ENCODE peak calls at places on chromosomes 1 and 21, in five cellular contexts. M is fibroblast of lung, Y is cardiac fibroblast, S is GM13977, E is osteocyte. O is an unnamed sample.

GRCh38 chr1:45569962-45570581 is 13.8 kb upstream of the NASP start:
- DNase-seq in M (peak; percentile 62), Y (peak; percentile 87), S (peak; percentile 70), E (no peak), O (peak; percentile 17)

GRCh38 chr1:228415221-228415620 is 1.4 kb downstream of the TRIM17 start:
- DNase-seq in M (no peak), Y (no peak), S (no peak), E (no peak), O (no peak)

GRCh38 chr1:26915204-26915842 is 1.5 kb upstream of the NR0B2 start:
- DNase-seq in M (no peak), Y (no peak), S (no peak), E (no peak), O (no peak)

GRCh38 chr21:29371464-29371863 is 72.7 kb downstream of the BACH1 start:
- DNase-seq in M (peak; percentile 27), Y (peak; percentile 17), S (peak; percentile 29), E (no peak), O (no peak)

GRCh38 chr21:46022551-46023107 is 41.1 kb downstream of the COL6A1 start:
- DNase-seq in M (no peak), Y (no peak), S (no peak), E (no peak), O (no peak)

GRCh38 chr21:43297411-43297981 is 128.7 kb downstream of the CRYAA start:
- DNase-seq in M (no peak), Y (no peak), S (no peak), E (no peak), O (no peak)

GRCh38 chr1:238113222-238113621 is 222.5 kb upstream of the ZP4 start:
- DNase-seq in M (no peak), Y (no peak), S (no peak), E (no peak), O (no peak)

GRCh38 chr1:22539510-22540118 is 23.7 kb upstream of the EPHA8 start:
- DNase-seq in M (no peak), Y (no peak), S (no peak), E (no peak), O (no peak)

GRCh38 chr1:84141177-84142003 is 2.7 kb upstream of the PRKACB start:
- DNase-seq in M (no peak), Y (peak; percentile 47), S (no peak), E (no peak), O (no peak)

GRCh38 chr1:168719306-168720111 is 9.5 kb downstream of the DPT start:
- DNase-seq in M (peak; percentile 70), Y (peak; percentile 38), S (peak; percentile 34), E (no peak), O (no peak)

GRCh38 chr1:54317084-54317483 is 89.1 kb downstream of the SSBP3 start:
- DNase-seq in M (peak; percentile 55), Y (no peak), S (no peak), E (no peak), O (no peak)

GRCh38 chr1:2073382-2074230 is 23.4 kb downstream of the PRKCZ start:
- DNase-seq in M (peak; percentile 78), Y (peak; percentile 58), S (no peak), E (no peak), O (no peak)

GRCh38 chr1:114122891-114123621 is 30.6 kb downstream of the SYT6 start:
- DNase-seq in M (peak; percentile 44), Y (peak; percentile 9), S (no peak), E (no peak), O (no peak)

GRCh38 chr1:247222840-247223239 is 33.0 kb upstream of the VN1R5 start:
- DNase-seq in M (no peak), Y (no peak), S (no peak), E (no peak), O (no peak)

GRCh38 chr21:33478858-33479678 is 706 bp downstream of the TMEM50B start:
- DNase-seq in M (peak; percentile 27), Y (peak; percentile 34), S (peak; percentile 74), E (peak; percentile 87), O (no peak)

GRCh38 chr1:36148821-36149236 is 457 bp downstream of the TRAPPC3 start:
- DNase-seq in M (no peak), Y (no peak), S (peak; percentile 41), E (no peak), O (no peak)

GRCh38 chr1:85495556-85495955 is 30.6 kb upstream of the DDAH1 start:
- DNase-seq in M (peak; percentile 85), Y (peak; percentile 63), S (no peak), E (no peak), O (no peak)

GRCh38 chr1:209929751-209930150 is 8.3 kb upstream of the SYT14 start:
- DNase-seq in M (peak; percentile 39), Y (no peak), S (no peak), E (no peak), O (peak; percentile 14)

GRCh38 chr1:9842073-9842711 is 18.4 kb upstream of the CLSTN1 start:
- DNase-seq in M (peak; percentile 50), Y (no peak), S (no peak), E (no peak), O (no peak)

GRCh38 chr1:14443164-14443787 is 155.2 kb upstream of the KAZN start:
- DNase-seq in M (peak; percentile 43), Y (no peak), S (no peak), E (no peak), O (no peak)

GRCh38 chr1:162892916-162893714 is 32.1 kb upstream of the CCDC190 start:
- DNase-seq in M (no peak), Y (peak; percentile 78), S (no peak), E (no peak), O (no peak)

GRCh38 chr1:181062800-181063428 is 25.6 kb upstream of the IER5 start:
- DNase-seq in M (no peak), Y (peak; percentile 45), S (peak; percentile 60), E (no peak), O (peak; percentile 41)

GRCh38 chr1:230681599-230681998 is 32.3 kb downstream of the AGT start:
- DNase-seq in M (peak; percentile 85), Y (peak; percentile 83), S (no peak), E (no peak), O (peak; percentile 44)

GRCh38 chr1:43962324-43962723 is 7.5 kb upstream of the DPH2 start:
- DNase-seq in M (no peak), Y (no peak), S (no peak), E (no peak), O (no peak)

GRCh38 chr1:54117815-54118563 is 34.8 kb downstream of the CDCP2 start:
- DNase-seq in M (peak; percentile 47), Y (no peak), S (no peak), E (no peak), O (no peak)

GRCh38 chr1:229041946-229042345 is 229.0 kb upstream of the RAB4A start:
- DNase-seq in M (no peak), Y (no peak), S (no peak), E (no peak), O (no peak)

GRCh38 chr1:161200992-161201827 is 957 bp upstream of the NDUFS2 start:
- DNase-seq in M (no peak), Y (peak; percentile 97), S (no peak), E (no peak), O (no peak)

GRCh38 chr1:241934181-241934815 is 23.3 kb upstream of the BECN2 start:
- DNase-seq in M (peak; percentile 81), Y (peak; percentile 18), S (no peak), E (no peak), O (no peak)

GRCh38 chr1:152005360-152005912 is 11.8 kb upstream of the S100A10 start:
- DNase-seq in M (no peak), Y (no peak), S (no peak), E (no peak), O (no peak)

GRCh38 chr1:6350416-6351088 is 43.0 kb downstream of the ACOT7 start:
- DNase-seq in M (peak; percentile 44), Y (no peak), S (no peak), E (no peak), O (no peak)

GRCh38 chr21:45981154-45981606 is 390 bp upstream of the COL6A1 start:
- DNase-seq in M (peak; percentile 88), Y (peak; percentile 88), S (peak; percentile 80), E (peak; percentile 95), O (no peak)

GRCh38 chr1:23732363-23733224 is 10.7 kb upstream of the ELOA start:
- DNase-seq in M (peak; percentile 33), Y (peak; percentile 63), S (no peak), E (no peak), O (no peak)

GRCh38 chr1:3515774-3516480 is 61.5 kb downstream of the ARHGEF16 start:
- DNase-seq in M (peak; percentile 66), Y (no peak), S (no peak), E (peak; percentile 93), O (peak; percentile 16)

GRCh38 chr1:91710261-91710660 is 175.7 kb downstream of the TGFBR3 start:
- DNase-seq in M (no peak), Y (no peak), S (no peak), E (no peak), O (no peak)